ENCODE peak calls at places on chromosome X, in five cellular contexts. K, X, D, R and I are unnamed samples.
A peak's percentile ranks its signal among the peaks of the same experiment; 100 is the strongest.

GRCh38 chrX:19085975-19086772 is 36.1 kb downstream of the ADGRG2 start:
- ATAC-seq in K (peak; percentile 69), X (no peak), D (no peak), R (no peak), I (no peak)

GRCh38 chrX:46575991-46576392 is 2.4 kb downstream of the CHST7 start:
- ATAC-seq in K (no peak), X (no peak), R (no peak), D (no peak), I (peak; percentile 37)

GRCh38 chrX:54066841-54067240 is 22.6 kb upstream of the PHF8 start:
- ATAC-seq in R (no peak), X (no peak), K (no peak), D (no peak), I (no peak)

GRCh38 chrX:153482376-153483015 is 12.1 kb upstream of the HAUS7 start:
- ATAC-seq in K (no peak), D (no peak), X (no peak), R (no peak), I (no peak)

GRCh38 chrX:109409181-109409580 is 72.7 kb downstream of the GUCY2F start:
- ATAC-seq in K (no peak), R (no peak), X (no peak), D (no peak), I (no peak)

GRCh38 chrX:18833071-18833731 is 125.8 kb downstream of the PPEF1 start:
- ATAC-seq in R (no peak), D (no peak), K (peak; percentile 39), X (no peak), I (peak; percentile 63)

GRCh38 chrX:13780868-13781427 is 35.9 kb downstream of the GPM6B start:
- ATAC-seq in K (no peak), X (no peak), D (no peak), R (no peak), I (no peak)

GRCh38 chrX:24242649-24243556 is 71.0 kb downstream of the SUPT20HL2 start:
- ATAC-seq in X (no peak), K (peak; percentile 77), R (no peak), D (no peak), I (peak; percentile 85)

GRCh38 chrX:64782923-64783322 is 193.3 kb downstream of the ZC4H2 start:
- ATAC-seq in X (no peak), R (no peak), K (no peak), D (no peak), I (no peak)

GRCh38 chrX:65035451-65035779 is 59.2 kb upstream of the ZC4H2 start:
- ATAC-seq in R (no peak), K (peak; percentile 74), D (peak; percentile 21), X (peak; percentile 46), I (peak; percentile 68)

GRCh38 chrX:72387247-72387646 is 81.5 kb upstream of the CITED1 start:
- ATAC-seq in D (no peak), K (no peak), R (no peak), X (no peak), I (no peak)

GRCh38 chrX:140766024-140766611 is 56.6 kb downstream of the LINC00632 start:
- ATAC-seq in R (no peak), D (no peak), X (no peak), K (no peak), I (no peak)

GRCh38 chrX:69503835-69504625 is at the start of gene NALF2:
- ATAC-seq in D (no peak), K (peak; percentile 89), R (no peak), X (peak; percentile 39), I (peak; percentile 60)